ENCODE peak calls at places on chromosome 17, in seven cellular contexts. B is OCI-LY7, A is NCI-H345, U is NCI-H1048, M is ovary, C is NCI-H2081, P is NCI-H2171 treated with DMSO at 0.1 percent for 48 hours. V is an unnamed sample.

GRCh38 chr17:51322390-51323029 is 62.2 kb downstream of the UTP18 start:
- DNase-seq in C (peak; percentile 40), M (no peak), A (no peak), P (peak; percentile 71), B (peak; percentile 65), U (no peak), V (no peak)

GRCh38 chr17:50169881-50170459 is 4.2 kb downstream of the SGCA start:
- DNase-seq in C (no peak), B (no peak), A (no peak), P (no peak), U (no peak), M (no peak), V (no peak)

GRCh38 chr17:19303367-19303776 is 59.2 kb downstream of the B9D1 start:
- DNase-seq in A (no peak), U (no peak), M (no peak), P (no peak), B (peak; percentile 35), C (no peak), V (no peak)

GRCh38 chr17:8105957-8106398 is 12.3 kb downstream of the ALOXE3 start:
- DNase-seq in P (no peak), A (no peak), B (peak; percentile 31), C (no peak), M (no peak), U (no peak), V (no peak)

GRCh38 chr17:79065105-79065670 is 9.4 kb upstream of the ENGASE start:
- DNase-seq in P (peak; percentile 6), A (peak; percentile 25), B (peak; percentile 48), C (peak; percentile 50), M (no peak), U (no peak), V (no peak)

GRCh38 chr17:28549274-28550132 is 2.9 kb downstream of the UNC119 start:
- DNase-seq in C (no peak), P (no peak), U (no peak), B (peak; percentile 51), M (no peak), A (no peak), V (peak; percentile 75)

GRCh38 chr17:1239210-1239609 is 31.0 kb upstream of the BHLHA9 start:
- DNase-seq in M (no peak), A (no peak), B (no peak), P (no peak), U (no peak), C (no peak), V (no peak)

GRCh38 chr17:81298991-81299733 is 4.1 kb upstream of the SLC38A10 start:
- DNase-seq in P (no peak), A (no peak), C (no peak), M (no peak), B (no peak), U (no peak), V (no peak)

GRCh38 chr17:60139438-60140285 is 10.1 kb upstream of the CA4 start:
- DNase-seq in M (peak; percentile 71), C (no peak), U (peak; percentile 29), B (no peak), A (no peak), P (no peak), V (peak; percentile 43)

GRCh38 chr17:15262291-15263205 is 2.6 kb downstream of the PMP22 start:
- DNase-seq in A (no peak), C (no peak), M (peak; percentile 86), P (no peak), B (no peak), U (peak; percentile 42), V (no peak)

GRCh38 chr17:52762147-52762793 is 603.8 kb upstream of the CA10 start:
- DNase-seq in M (no peak), C (no peak), A (no peak), P (no peak), B (no peak), U (no peak), V (no peak)

GRCh38 chr17:2343421-2343820 is 6.1 kb downstream of the SGSM2 start:
- DNase-seq in C (no peak), P (no peak), U (no peak), B (no peak), A (no peak), M (no peak), V (no peak)

GRCh38 chr17:27318633-27319032 is 24.7 kb downstream of the WSB1 start:
- DNase-seq in M (no peak), B (no peak), C (no peak), U (no peak), P (no peak), A (no peak), V (no peak)

GRCh38 chr17:32261937-32262510 is 3.6 kb upstream of the RHBDL3 start:
- DNase-seq in A (no peak), M (no peak), P (no peak), B (no peak), C (no peak), U (no peak), V (no peak)

GRCh38 chr17:4525691-4526397 is 27.2 kb downstream of the SPNS2 start:
- DNase-seq in U (no peak), A (no peak), B (no peak), M (no peak), C (no peak), P (no peak), V (no peak)

GRCh38 chr17:13597723-13598347 is 3.9 kb downstream of the HS3ST3A1 start:
- DNase-seq in A (no peak), M (no peak), P (peak; percentile 5), U (no peak), B (peak; percentile 49), C (no peak), V (peak; percentile 8)

GRCh38 chr17:63474174-63474913 is 2.5 kb upstream of the ACE start:
- DNase-seq in U (no peak), P (no peak), M (peak; percentile 49), B (no peak), C (no peak), A (no peak), V (no peak)

GRCh38 chr17:81429353-81429774 is 34.1 kb downstream of the BAHCC1 start:
- DNase-seq in P (peak; percentile 87), A (peak; percentile 97), B (no peak), C (peak; percentile 86), U (peak; percentile 22), M (peak; percentile 91), V (no peak)

GRCh38 chr17:75088902-75089417 is 1.2 kb downstream of the SLC16A5 start:
- DNase-seq in P (no peak), A (no peak), B (no peak), C (no peak), U (no peak), M (peak; percentile 35), V (no peak)

GRCh38 chr17:76944477-76944876 is 76.3 kb downstream of the MGAT5B start:
- DNase-seq in B (no peak), C (no peak), M (no peak), P (no peak), A (no peak), U (no peak), V (no peak)

GRCh38 chr17:3950584-3950983 is 13.7 kb downstream of the ATP2A3 start:
- DNase-seq in P (no peak), C (no peak), A (no peak), B (no peak), U (no peak), M (no peak), V (no peak)

GRCh38 chr17:73250851-73251640 is 10.6 kb downstream of the CPSF4L start:
- DNase-seq in U (no peak), P (no peak), B (no peak), A (no peak), M (no peak), C (no peak), V (no peak)

GRCh38 chr17:62625184-62625869 is 2.1 kb upstream of the MRC2 start:
- DNase-seq in P (no peak), C (no peak), M (no peak), B (no peak), A (no peak), U (no peak), V (no peak)

GRCh38 chr17:29238133-29238850 is 8.4 kb upstream of the CRYBA1 start:
- DNase-seq in P (no peak), B (no peak), A (no peak), M (no peak), U (no peak), C (no peak), V (no peak)

GRCh38 chr17:73743802-73744201 is 99.6 kb upstream of the SDK2 start:
- DNase-seq in C (no peak), P (peak; percentile 87), A (peak; percentile 29), M (no peak), U (no peak), B (no peak), V (no peak)

V was measured in stimulated activated naive B cell treated with anti-CD40 and anti-IgM and Interleukin-4, amounts not matched to agents 10 μg/mL and 1 μg/mL and 100 μg/mL, for 72 hours.